ENCODE peak calls at places on chromosomes 2 and 18, in four cellular contexts. P, T, N and K are unnamed samples.
A peak's percentile ranks its signal among the peaks of the same experiment; 100 is the strongest.

GRCh38 chr18:45619826-45620201 is 4.5 kb downstream of the SLC14A2 start:
- DNase-seq in P (no peak), T (no peak), N (no peak), K (no peak)

GRCh38 chr2:220674033-220674432 is 898.1 kb downstream of the EPHA4 start:
- DNase-seq in P (peak; percentile 7), T (no peak), N (peak; percentile 44), K (no peak)

GRCh38 chr2:95333888-95334338 is 36.8 kb downstream of the KCNIP3 start:
- DNase-seq in P (no peak), T (no peak), N (no peak), K (no peak)

GRCh38 chr2:154029504-154029903 is 157.8 kb downstream of the GALNT13 start:
- DNase-seq in P (no peak), T (no peak), N (no peak), K (no peak)

GRCh38 chr2:59150430-59150829 is 909.3 kb upstream of the FANCL start:
- DNase-seq in P (no peak), T (no peak), N (no peak), K (no peak)

GRCh38 chr18:22914633-22915032 is 18.5 kb upstream of the RBBP8 start:
- DNase-seq in P (no peak), T (no peak), N (no peak), K (no peak)

GRCh38 chr2:53826587-53827397 is 33.0 kb downstream of the GPR75 start:
- DNase-seq in P (no peak), T (no peak), N (no peak), K (no peak)

GRCh38 chr2:121019756-121020155 is 265.2 kb downstream of the TFCP2L1 start:
- DNase-seq in P (no peak), T (no peak), N (no peak), K (no peak)

GRCh38 chr18:13246591-13246990 is 28.0 kb downstream of the LDLRAD4 start:
- DNase-seq in P (no peak), T (no peak), N (no peak), K (no peak)

GRCh38 chr2:109355192-109355843 is 226.3 kb downstream of the SH3RF3 start:
- DNase-seq in P (no peak), T (no peak), N (no peak), K (no peak)

GRCh38 chr2:171889333-171889732 is 4.7 kb downstream of the SLC25A12 start:
- DNase-seq in P (no peak), T (no peak), N (no peak), K (no peak)

GRCh38 chr2:237879058-237879430 is 19.6 kb downstream of the RAMP1 start:
- DNase-seq in P (no peak), T (no peak), N (no peak), K (no peak)

GRCh38 chr2:70532244-70532935 is 21.2 kb downstream of the TGFA start:
- DNase-seq in P (no peak), T (no peak), N (no peak), K (no peak)

GRCh38 chr2:164605295-164605694 is 16.0 kb downstream of the GRB14 start:
- DNase-seq in P (no peak), T (no peak), N (no peak), K (no peak)

GRCh38 chr2:121722479-121722878 is 14.2 kb downstream of the NIFK start:
- DNase-seq in P (no peak), T (peak; percentile 62), N (no peak), K (no peak)

GRCh38 chr2:100592226-100592625 is 29.4 kb downstream of the PDCL3 start:
- DNase-seq in P (no peak), T (no peak), N (no peak), K (peak; percentile 18)

GRCh38 chr18:27242392-27243047 is 57.4 kb upstream of the CHST9 start:
- DNase-seq in P (no peak), T (no peak), N (no peak), K (no peak)

GRCh38 chr2:147559068-147559467 is 285.8 kb upstream of the ACVR2A start:
- DNase-seq in P (no peak), T (no peak), N (no peak), K (no peak)

GRCh38 chr18:35618703-35619102 is 37.2 kb downstream of the GALNT1 start:
- DNase-seq in P (no peak), T (no peak), N (no peak), K (no peak)

GRCh38 chr2:76997296-76997695 is 524.9 kb downstream of the LRRTM4 start:
- DNase-seq in P (no peak), T (no peak), N (no peak), K (no peak)

GRCh38 chr2:47950340-47951280 is 44.3 kb upstream of the FBXO11 start:
- DNase-seq in P (no peak), T (no peak), N (no peak), K (no peak)

GRCh38 chr2:196316050-196316430 is 144.7 kb upstream of the STK17B start:
- DNase-seq in P (no peak), T (no peak), N (no peak), K (no peak)

GRCh38 chr2:47237375-47238357 is 82.6 kb upstream of the STPG4 start:
- DNase-seq in P (no peak), T (peak; percentile 89), N (no peak), K (no peak)

GRCh38 chr2:203579131-203579643 is 44.1 kb upstream of the RAPH1 start:
- DNase-seq in P (peak; percentile 21), T (no peak), N (peak; percentile 63), K (no peak)

GRCh38 chr2:138020432-138020831 is 56.2 kb downstream of the HNMT start:
- DNase-seq in P (no peak), T (no peak), N (no peak), K (no peak)

GRCh38 chr2:231928481-231928880 is 2.3 kb upstream of the NPPC start:
- DNase-seq in P (no peak), T (no peak), N (no peak), K (no peak)

GRCh38 chr18:50924372-50924771 is 43.5 kb upstream of the ELAC1 start:
- DNase-seq in P (no peak), T (no peak), N (no peak), K (no peak)

GRCh38 chr2:207801259-207801658 is 31.6 kb upstream of the FZD5 start:
- DNase-seq in P (no peak), T (no peak), N (no peak), K (peak; percentile 32)

GRCh38 chr2:36322108-36322507 is 33.5 kb upstream of the CRIM1 start:
- DNase-seq in P (no peak), T (no peak), N (no peak), K (no peak)

GRCh38 chr18:13439475-13439874 is 220.9 kb downstream of the LDLRAD4 start:
- DNase-seq in P (no peak), T (no peak), N (no peak), K (no peak)

GRCh38 chr2:209946539-209946938 is 55.9 kb upstream of the RPE start:
- DNase-seq in P (no peak), T (no peak), N (no peak), K (no peak)

GRCh38 chr2:9497017-9497416 is 22.7 kb downstream of the IAH1 start:
- DNase-seq in P (no peak), T (no peak), N (no peak), K (no peak)

GRCh38 chr18:62981566-62981965 is 266.2 kb downstream of the PHLPP1 start:
- DNase-seq in P (no peak), T (no peak), N (no peak), K (no peak)

GRCh38 chr2:183011741-183012140 is 26.5 kb downstream of the NCKAP1 start:
- DNase-seq in P (no peak), T (no peak), N (no peak), K (no peak)

GRCh38 chr2:216363221-216363620 is 9.1 kb downstream of the MARCHF4 start:
- DNase-seq in P (no peak), T (no peak), N (no peak), K (no peak)

GRCh38 chr2:10864888-10865551 is 46.7 kb upstream of the KCNF1 start:
- DNase-seq in P (peak; percentile 52), T (no peak), N (peak; percentile 66), K (no peak)

GRCh38 chr2:200578778-200579177 is 7.0 kb upstream of the AOX1 start:
- DNase-seq in P (no peak), T (no peak), N (peak; percentile 5), K (peak; percentile 21)

GRCh38 chr18:58400337-58400885 is 228.5 kb downstream of the ALPK2 start:
- DNase-seq in P (no peak), T (no peak), N (no peak), K (no peak)
- TF ChIP-seq SPI1 in P (no peak), T (no peak), N (no peak), K (no peak)

DNA sequence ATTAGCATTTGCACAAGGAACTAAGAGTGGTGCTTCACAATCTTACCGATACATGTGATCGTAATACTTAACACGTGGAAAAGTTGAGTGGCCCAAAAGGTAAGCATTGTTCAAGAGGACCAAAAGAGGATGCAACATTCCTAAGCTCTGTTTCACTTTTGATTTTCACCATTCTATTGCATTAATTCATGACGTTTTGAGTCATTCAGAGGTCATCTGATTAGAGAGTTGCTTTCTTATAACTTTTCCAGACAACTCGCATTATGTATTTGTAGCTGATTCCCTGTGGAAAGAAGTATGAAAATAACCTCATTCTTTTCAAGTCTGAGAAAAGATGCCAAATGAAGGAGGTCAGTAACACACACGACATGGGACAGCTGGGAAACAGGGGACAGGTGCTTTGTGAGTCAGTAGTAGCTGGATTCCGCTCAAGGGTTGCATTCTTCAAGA is 344.4 kb downstream of the RND3 start:
- DNase-seq in P (no peak), T (no peak), N (no peak), K (no peak)
- TF ChIP-seq SPI1 in P (no peak), T (no peak), N (no peak), K (no peak)

GRCh38 chr2:20446280-20446916 is 476 bp upstream of the RHOB start:
- DNase-seq in P (no peak), T (no peak), N (no peak), K (no peak)

GRCh38 chr2:20449501-20450200 is 2.8 kb downstream of the RHOB start:
- DNase-seq in P (no peak), T (no peak), N (no peak), K (no peak)

GRCh38 chr2:20446917-20447436 is at the start of gene RHOB:
- DNase-seq in P (peak; percentile 99), T (peak; percentile 94), N (peak; percentile 74), K (peak; percentile 92)

GRCh38 chr2:20448246-20449046 is 1.6 kb downstream of the RHOB start:
- DNase-seq in P (no peak), T (no peak), N (no peak), K (no peak)

GRCh38 chr2:20447437-20448245 is 767 bp downstream of the RHOB start:
- DNase-seq in P (peak; percentile 39), T (no peak), N (no peak), K (no peak)
- TF ChIP-seq SPI1 in P (no peak), T (no peak), N (no peak), K (no peak)

DNA sequence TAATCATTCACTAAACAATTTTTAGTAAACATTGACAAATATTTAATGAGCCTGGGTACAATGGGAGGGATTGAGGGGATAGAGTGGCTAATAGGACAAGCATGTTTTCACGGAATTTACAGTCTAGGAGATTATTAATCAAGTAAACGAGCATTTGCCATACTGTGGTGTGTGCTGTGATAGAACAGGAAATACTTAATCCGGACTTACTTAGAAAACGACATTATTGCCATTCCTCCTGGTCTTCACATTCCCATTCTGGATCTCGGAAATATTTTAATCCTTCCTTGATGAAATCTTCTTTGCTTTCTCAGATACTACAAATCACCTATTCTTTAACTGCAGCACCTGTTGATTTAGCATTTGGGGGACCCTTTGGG is 905 bp downstream of the TTLL4 start:
- DNase-seq in P (no peak), T (no peak), N (no peak), K (no peak)
- TF ChIP-seq SPI1 in P (no peak), T (no peak), N (no peak), K (no peak)

GRCh38 chr2:84782717-84783442 is 98.0 kb downstream of the TRABD2A start:
- DNase-seq in P (no peak), T (no peak), N (no peak), K (no peak)
- TF ChIP-seq SPI1 in P (no peak), T (no peak), N (no peak), K (no peak)